ENCODE peak calls at places on chromosome 4, in eight cellular contexts. Y is LNCaP clone FGC, X is MM.1S, J is fibroblast of lung, R is dorsolateral prefrontal cortex, S is mesothelial cell of epicardium, H is ascending aorta, V is AG09319. O is an unnamed sample.

GRCh38 chr4:3464349-3464905 is 1.3 kb downstream of the DOK7 start:
- DNase-seq in J (no peak), R (no peak), X (no peak), S (no peak), V (no peak), Y (no peak), H (no peak), O (no peak)

GRCh38 chr4:148542922-148543623 is 100.9 kb upstream of the NR3C2 start:
- DNase-seq in Y (no peak), X (no peak), R (no peak), H (no peak), V (no peak), J (peak), S (no peak), O (no peak)

GRCh38 chr4:579543-580175 is 3.6 kb upstream of the TMEM271 start:
- DNase-seq in S (no peak), Y (no peak), V (no peak), J (no peak), X (no peak), R (no peak), H (no peak), O (peak)

GRCh38 chr4:76723916-76724315 is 174.0 kb downstream of the SOWAHB start:
- DNase-seq in S (no peak), V (peak), J (peak), R (no peak), Y (no peak), H (no peak), X (no peak), O (no peak)

GRCh38 chr4:189547537-189547936 is 393.1 kb upstream of the FRG1 start:
- DNase-seq in Y (no peak), X (no peak), R (no peak), H (no peak), V (no peak), J (no peak), S (no peak), O (no peak)

GRCh38 chr4:178577933-178578332 is 1135.7 kb upstream of the AGA start:
- DNase-seq in S (no peak), J (no peak), R (no peak), X (no peak), Y (no peak), H (no peak), V (no peak), O (peak)

GRCh38 chr4:8472689-8473197 is 32.2 kb downstream of the TRMT44 start:
- DNase-seq in V (peak), Y (no peak), H (no peak), J (peak), S (no peak), X (no peak), R (no peak), O (no peak)

GRCh38 chr4:6614701-6615230 is 25.7 kb upstream of the MRFAP1 start:
- DNase-seq in H (no peak), S (no peak), Y (no peak), R (no peak), V (no peak), J (no peak), X (no peak), O (no peak)

GRCh38 chr4:13364178-13364577 is 120.0 kb downstream of the RAB28 start:
- DNase-seq in R (no peak), V (no peak), H (no peak), J (no peak), S (no peak), Y (no peak), X (no peak), O (no peak)

GRCh38 chr4:169846396-169846795 is 88.7 kb upstream of the HPF1 start:
- DNase-seq in Y (no peak), S (no peak), V (no peak), R (no peak), H (no peak), X (no peak), J (peak), O (no peak)

GRCh38 chr4:141905751-141906150 is 269.4 kb downstream of the IL15 start:
- DNase-seq in H (no peak), R (no peak), X (no peak), V (peak), J (peak), Y (no peak), S (no peak), O (no peak)

GRCh38 chr4:8009710-8010534 is 70.3 kb upstream of the AFAP1 start:
- DNase-seq in S (no peak), H (no peak), J (no peak), V (no peak), R (no peak), X (no peak), Y (no peak), O (no peak)

GRCh38 chr4:137065306-137065705 is 467.0 kb downstream of the PCDH18 start:
- DNase-seq in R (no peak), Y (no peak), H (no peak), X (no peak), J (peak), V (no peak), S (no peak), O (no peak)

GRCh38 chr4:138035781-138036258 is 206.3 kb downstream of the SLC7A11 start:
- DNase-seq in J (peak), X (peak), S (no peak), V (no peak), H (no peak), Y (peak), R (no peak), O (peak)

GRCh38 chr4:155832664-155833063 is 33.4 kb downstream of the ASIC5 start:
- DNase-seq in X (no peak), J (no peak), V (no peak), H (no peak), R (no peak), Y (no peak), S (no peak), O (no peak)

GRCh38 chr4:1416948-1417260 is 10.7 kb upstream of the NKX1-1 start:
- DNase-seq in J (no peak), H (no peak), Y (no peak), V (no peak), S (no peak), R (peak), X (no peak), O (no peak)

GRCh38 chr4:80305466-80305865 is 30.1 kb upstream of the CFAP299 start:
- DNase-seq in H (no peak), Y (no peak), R (no peak), J (peak), V (no peak), X (no peak), S (no peak), O (no peak)

GRCh38 chr4:175891863-175892262 is 79.8 kb upstream of the GPM6A start:
- DNase-seq in S (no peak), X (peak), V (no peak), J (peak), Y (peak), H (no peak), R (no peak), O (no peak)

GRCh38 chr4:144650311-144650820 is 4.4 kb downstream of the HHIP start:
- DNase-seq in V (no peak), H (no peak), R (no peak), S (no peak), J (no peak), X (no peak), Y (no peak), O (no peak)

GRCh38 chr4:102551946-102552575 is 50.9 kb downstream of the NFKB1 start:
- DNase-seq in S (no peak), H (no peak), V (no peak), X (no peak), Y (no peak), J (no peak), R (no peak), O (no peak)

GRCh38 chr4:182938213-182938645 is 21.0 kb upstream of the DCTD start:
- DNase-seq in X (peak), H (no peak), S (no peak), Y (peak), R (peak), J (peak), V (no peak), O (peak)

GRCh38 chr4:174714393-174715211 is 114.4 kb downstream of the GLRA3 start:
- DNase-seq in V (no peak), H (no peak), R (no peak), Y (peak), X (peak), J (peak), S (no peak), O (peak)

DNA sequence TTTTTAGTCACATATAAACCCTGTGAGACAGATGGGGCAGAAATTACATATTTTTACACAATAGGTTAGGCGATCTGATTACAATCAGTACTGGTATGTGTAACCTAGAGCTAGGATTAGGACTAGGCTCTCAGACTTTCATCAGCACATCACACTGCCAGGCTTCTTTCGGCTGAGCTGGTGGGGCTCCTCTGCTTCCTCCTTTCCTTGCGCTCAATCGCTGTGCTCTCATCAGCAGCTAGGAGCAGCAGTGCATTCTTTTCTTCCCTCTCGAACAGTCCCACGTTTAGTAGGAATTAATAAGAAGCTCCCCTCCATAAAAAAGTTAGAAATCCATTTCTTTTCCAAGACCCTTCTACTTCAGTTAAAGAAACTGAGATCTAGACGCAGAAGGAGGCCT is 350.4 kb downstream of the SPRY1 start:
- DNase-seq in V (no peak), J (no peak), S (no peak), Y (no peak), H (no peak), X (no peak), R (no peak), O (no peak)
- TF ChIP-seq CTCF in V (no peak), J (no peak), S (no peak), Y (no peak), H (no peak), X (no peak), R (no peak), O (no peak)

DNA sequence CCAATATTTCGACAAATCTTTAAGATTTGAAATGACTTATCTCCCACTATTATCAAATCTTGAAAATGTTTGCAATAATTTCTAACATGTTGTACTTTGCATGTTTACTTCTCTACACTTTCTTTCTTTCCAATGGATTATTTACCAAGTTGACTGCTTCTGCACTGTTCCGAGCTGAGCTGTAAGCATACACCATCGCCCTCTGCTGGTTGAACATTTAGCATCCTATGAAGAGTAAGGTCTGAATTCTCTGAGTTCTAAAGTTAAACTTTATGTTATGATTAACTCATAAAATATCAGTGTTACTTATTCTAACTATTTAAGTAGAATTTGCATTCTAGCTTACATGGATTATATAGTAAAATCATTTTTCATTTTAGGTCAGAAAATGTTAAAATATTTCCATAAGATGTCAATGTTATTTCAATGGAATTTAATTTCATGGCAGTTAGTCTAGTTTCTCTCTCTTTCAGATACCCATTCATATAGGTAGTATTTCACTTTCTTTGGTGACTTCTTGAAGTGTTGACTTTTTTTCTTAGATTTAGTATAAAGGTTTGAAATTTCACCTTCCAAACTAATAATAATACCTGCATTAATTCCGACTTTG is 137.4 kb downstream of the DKK2 start:
- DNase-seq in R (no peak), X (peak), Y (peak), S (no peak), V (peak), J (peak), H (no peak), O (peak)
- TF ChIP-seq CTCF in R (peak), X (peak), Y (peak), S (peak), V (peak), J (peak), H (peak), O (peak)

GRCh38 chr4:52936729-52937128 is 74.6 kb downstream of the RASL11B start:
- DNase-seq in S (no peak), Y (no peak), J (no peak), X (no peak), V (no peak), R (no peak), H (no peak), O (no peak)

GRCh38 chr4:52932586-52933482 is 70.7 kb downstream of the RASL11B start:
- DNase-seq in J (peak), Y (no peak), S (no peak), H (no peak), V (no peak), X (no peak), R (no peak), O (no peak)

GRCh38 chr4:52935317-52935716 is 73.2 kb downstream of the RASL11B start:
- DNase-seq in Y (no peak), R (no peak), S (no peak), X (no peak), J (no peak), H (no peak), V (no peak), O (no peak)

GRCh38 chr4:52926575-52926974 is 64.5 kb downstream of the RASL11B start:
- DNase-seq in S (no peak), R (no peak), J (no peak), H (no peak), V (no peak), Y (no peak), X (no peak), O (no peak)

DNA sequence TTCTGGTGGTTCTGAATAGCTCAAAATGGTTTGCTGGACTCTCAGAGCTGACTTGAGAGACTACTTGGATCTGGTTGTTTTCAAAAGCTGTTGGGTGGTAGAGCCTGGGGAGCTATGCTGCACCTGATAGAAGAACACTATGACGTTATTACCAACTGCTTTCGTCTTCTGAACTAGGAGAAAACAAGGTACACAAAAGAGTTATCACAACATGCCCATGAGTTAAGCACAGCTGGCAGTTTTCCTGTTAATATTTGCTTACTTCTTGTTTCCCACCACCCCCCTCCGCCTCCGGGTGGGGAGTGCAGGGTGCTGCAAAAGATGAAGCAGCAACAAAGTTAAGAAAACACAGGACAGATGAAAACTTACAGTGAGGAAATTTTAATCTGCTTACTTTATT is 69.1 kb downstream of the RASL11B start:
- DNase-seq in J (no peak), X (no peak), Y (peak), S (no peak), V (no peak), H (no peak), R (no peak), O (no peak)
- TF ChIP-seq CTCF in J (no peak), X (no peak), Y (no peak), S (no peak), V (no peak), H (no peak), R (no peak), O (no peak)

DNA sequence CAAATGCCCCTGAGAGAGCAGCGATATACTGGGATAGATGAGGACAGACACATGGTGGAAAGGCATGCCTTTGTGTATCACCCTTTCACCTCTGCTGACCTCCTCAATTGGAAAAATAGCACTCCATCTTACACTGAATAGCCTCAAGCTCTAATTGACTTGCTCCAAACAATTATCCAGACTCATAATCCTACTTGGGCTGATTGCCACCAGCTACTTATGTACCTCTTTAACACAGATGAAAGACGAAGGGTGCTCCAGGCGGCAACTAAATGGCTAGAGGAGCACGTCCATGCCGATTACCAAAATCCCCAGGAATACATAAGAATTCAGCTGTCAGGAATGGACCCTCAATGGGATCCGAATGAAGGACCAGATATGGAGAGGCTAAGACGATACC is 1142.2 kb downstream of the ARAP2 start:
- DNase-seq in S (no peak), R (no peak), J (no peak), Y (no peak), X (no peak), V (no peak), H (no peak), O (no peak)
- TF ChIP-seq CTCF in S (no peak), R (no peak), J (no peak), Y (no peak), X (no peak), V (no peak), H (no peak), O (no peak)

DNA sequence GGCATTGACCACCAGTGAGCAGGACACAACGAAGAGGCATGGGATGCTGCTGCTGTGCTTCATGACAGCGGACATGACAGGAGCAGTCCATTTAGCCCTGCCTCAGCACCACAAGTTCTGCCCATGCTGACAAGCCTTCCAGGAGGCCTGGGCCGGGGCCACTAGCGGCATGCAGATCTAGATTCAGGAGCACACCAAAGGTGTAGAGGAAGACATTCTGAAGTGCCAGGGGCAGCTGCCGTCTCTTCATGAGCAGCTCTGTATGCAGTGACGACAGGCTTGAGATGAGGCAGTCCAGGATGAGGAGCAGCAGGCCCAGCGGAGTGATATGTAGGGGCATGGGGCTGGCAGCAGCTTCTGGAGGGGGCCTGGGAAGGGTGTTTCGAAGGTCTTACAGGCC is 38.5 kb upstream of the SLC4A4 start:
- DNase-seq in X (no peak), J (no peak), R (no peak), S (no peak), Y (no peak), V (no peak), H (no peak), O (no peak)
- TF ChIP-seq CTCF in X (no peak), J (no peak), R (no peak), S (no peak), Y (no peak), V (no peak), H (no peak), O (no peak)

DNA sequence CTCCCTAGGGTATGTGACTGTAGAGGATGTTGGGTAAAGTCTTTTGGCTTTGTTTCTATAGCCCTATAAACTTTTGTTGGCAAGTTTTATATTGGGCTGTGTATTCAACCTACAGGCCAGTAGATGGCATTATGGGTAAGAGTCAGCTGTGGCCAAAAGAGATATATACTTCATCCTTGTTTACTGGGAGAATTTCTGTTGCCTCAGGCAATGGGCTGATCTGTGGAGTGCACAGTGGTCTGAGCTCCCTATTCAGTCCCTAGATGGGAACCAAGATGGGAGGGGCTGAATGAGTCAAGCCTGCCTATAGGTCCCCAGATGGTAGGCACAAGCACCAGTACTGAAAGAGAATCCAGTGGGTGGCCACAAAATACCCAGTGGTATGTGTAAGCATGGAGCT is 580.6 kb downstream of the EPHA5 start:
- DNase-seq in X (peak), R (no peak), J (peak), V (no peak), S (no peak), Y (peak), H (no peak), O (no peak)
- TF ChIP-seq CTCF in X (peak), R (no peak), J (no peak), V (no peak), S (no peak), Y (peak), H (no peak), O (peak)

GRCh38 chr4:116180056-116180690 is 905.2 kb downstream of the TRAM1L1 start:
- DNase-seq in R (no peak), V (no peak), S (no peak), H (no peak), J (no peak), X (no peak), Y (no peak), O (no peak)
- TF ChIP-seq CTCF in R (peak), V (no peak), S (peak), H (no peak), J (peak), X (peak), Y (peak), O (peak)

GRCh38 chr4:39469429-39470077 is 10.7 kb downstream of the LIAS start:
- DNase-seq in R (no peak), H (no peak), V (peak), X (peak), Y (peak), J (peak), S (no peak), O (peak)

GRCh38 chr4:39466747-39467146 is 7.9 kb downstream of the LIAS start:
- DNase-seq in Y (no peak), X (no peak), R (no peak), J (peak), S (no peak), H (no peak), V (no peak), O (no peak)

GRCh38 chr4:39470402-39470801 is 11.5 kb downstream of the LIAS start:
- DNase-seq in V (no peak), X (no peak), J (no peak), H (no peak), R (no peak), Y (no peak), S (no peak), O (no peak)

GRCh38 chr4:39467470-39467869 is 8.6 kb downstream of the LIAS start:
- DNase-seq in Y (no peak), X (no peak), J (no peak), S (no peak), R (no peak), V (no peak), H (no peak), O (no peak)

DNA sequence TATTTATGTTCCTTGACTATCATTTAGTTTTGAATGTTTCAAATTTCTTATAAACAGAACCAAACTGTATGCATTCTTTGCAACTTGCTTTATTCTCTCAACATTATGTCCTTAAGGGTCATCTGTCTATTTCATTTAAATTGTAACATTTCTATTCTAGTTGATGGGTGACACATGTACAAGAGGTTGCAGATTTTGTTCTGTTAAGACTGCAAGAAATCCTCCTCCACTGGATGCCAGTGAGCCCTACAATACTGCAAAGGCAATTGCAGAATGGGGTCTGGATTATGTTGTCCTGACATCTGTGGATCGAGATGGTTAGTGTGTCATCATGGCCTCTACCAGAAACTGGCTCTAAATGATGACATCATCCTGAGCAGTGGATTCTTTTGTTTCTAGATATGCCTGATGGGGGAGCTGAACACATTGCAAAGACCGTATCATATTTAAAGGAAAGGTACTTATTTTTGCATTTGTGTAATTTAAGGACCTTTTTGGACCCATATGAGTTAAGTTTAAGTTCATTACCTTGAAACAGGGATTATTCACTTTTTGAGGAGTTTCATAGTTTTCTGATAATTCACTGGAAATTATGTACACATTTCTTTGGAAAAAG is 6.1 kb downstream of the LIAS start:
- DNase-seq in V (no peak), S (no peak), Y (no peak), J (peak), H (no peak), X (no peak), R (no peak), O (peak)
- TF ChIP-seq CTCF in V (peak), S (no peak), Y (no peak), J (peak), H (no peak), X (no peak), R (no peak), O (peak)

O was measured in WERI-Rb-1.